ENCODE peak calls at places on chromosomes 3 and 15, in eight cellular contexts. G, B, S, O, M, E, Y and V are unnamed samples.
A peak's percentile ranks its signal among the peaks of the same experiment; 100 is the strongest.

GRCh38 chr3:58000713-58001467 is 7.3 kb upstream of the FLNB start:
- DNase-seq in E (no peak), G (no peak), S (no peak), O (no peak), Y (no peak), B (no peak), M (peak; percentile 89), V (no peak)

GRCh38 chr15:100092034-100092433 is 249.7 kb downstream of the ADAMTS17 start:
- DNase-seq in M (no peak), E (no peak), O (no peak), G (peak; percentile 3), S (no peak), B (no peak), Y (no peak), V (no peak)

GRCh38 chr15:66963084-66963483 is 102.3 kb upstream of the SMAD3 start:
- DNase-seq in G (no peak), Y (no peak), O (no peak), B (no peak), S (no peak), M (no peak), E (no peak), V (peak; percentile 21)

GRCh38 chr3:160774172-160774571 is 18.1 kb downstream of the PPM1L start:
- DNase-seq in S (no peak), B (no peak), M (no peak), O (no peak), Y (no peak), E (no peak), G (no peak), V (peak; percentile 32)

GRCh38 chr15:57415559-57415958 is 39.3 kb downstream of the CGNL1 start:
- DNase-seq in M (no peak), O (no peak), Y (no peak), S (no peak), G (no peak), E (no peak), B (peak; percentile 13), V (no peak)

GRCh38 chr3:45547764-45548683 is 46.5 kb upstream of the LIMD1 start:
- DNase-seq in S (no peak), O (no peak), E (no peak), Y (no peak), G (no peak), B (no peak), M (no peak), V (no peak)

GRCh38 chr3:156211583-156211982 is 91.2 kb downstream of the KCNAB1 start:
- DNase-seq in E (no peak), M (peak; percentile 74), G (no peak), S (no peak), B (no peak), O (no peak), Y (no peak), V (no peak)

GRCh38 chr15:40357723-40358491 is at the start of gene DISP2:
- DNase-seq in B (peak; percentile 98), S (no peak), O (peak; percentile 91), Y (peak; percentile 90), G (peak; percentile 86), M (peak; percentile 84), E (peak; percentile 87), V (peak; percentile 100)

GRCh38 chr15:88661766-88662556 is 23.1 kb downstream of the ISG20 start:
- DNase-seq in S (no peak), O (no peak), Y (no peak), B (no peak), E (no peak), M (no peak), G (peak; percentile 10), V (no peak)

GRCh38 chr15:50107591-50108408 is 11.2 kb downstream of the ATP8B4 start:
- DNase-seq in O (peak; percentile 72), S (no peak), Y (no peak), E (no peak), M (no peak), B (no peak), G (no peak), V (no peak)

GRCh38 chr3:146454796-146455195 is 14.6 kb downstream of the PLSCR2 start:
- DNase-seq in E (no peak), O (no peak), Y (no peak), G (no peak), M (no peak), S (no peak), B (no peak), V (no peak)

GRCh38 chr3:49163609-49164008 is 2.5 kb downstream of the CCDC71 start:
- DNase-seq in S (no peak), G (no peak), E (no peak), B (no peak), O (no peak), Y (no peak), M (no peak), V (peak; percentile 65)

GRCh38 chr3:49158792-49159191 is 7.3 kb downstream of the CCDC71 start:
- DNase-seq in B (no peak), Y (no peak), G (no peak), E (no peak), O (no peak), S (no peak), M (no peak), V (peak; percentile 49)

GRCh38 chr3:49161197-49161596 is 4.9 kb downstream of the CCDC71 start:
- DNase-seq in E (no peak), M (no peak), S (no peak), G (no peak), O (no peak), B (no peak), Y (no peak), V (peak; percentile 60)

GRCh38 chr3:49162751-49163419 is 3.2 kb downstream of the CCDC71 start:
- DNase-seq in E (no peak), O (no peak), S (no peak), M (no peak), B (no peak), G (no peak), Y (no peak), V (peak; percentile 36)

GRCh38 chr3:49161808-49162530 is 4.2 kb downstream of the CCDC71 start:
- DNase-seq in B (no peak), G (no peak), E (no peak), S (no peak), O (no peak), Y (no peak), M (no peak), V (peak; percentile 56)
- H3K4me1 ChIP-seq in B (peaks cover 4% of the 10 kb centered on the region), G (peaks cover 13% of the 10 kb centered on the region), E (peaks cover 2% of the 10 kb centered on the region), S (no peaks in the 10 kb centered on the region), O (peaks cover 39% of the 10 kb centered on the region), Y (peaks cover 11% of the 10 kb centered on the region), M (peaks cover 16% of the 10 kb centered on the region), V (peaks cover 14% of the 10 kb centered on the region)

DNA sequence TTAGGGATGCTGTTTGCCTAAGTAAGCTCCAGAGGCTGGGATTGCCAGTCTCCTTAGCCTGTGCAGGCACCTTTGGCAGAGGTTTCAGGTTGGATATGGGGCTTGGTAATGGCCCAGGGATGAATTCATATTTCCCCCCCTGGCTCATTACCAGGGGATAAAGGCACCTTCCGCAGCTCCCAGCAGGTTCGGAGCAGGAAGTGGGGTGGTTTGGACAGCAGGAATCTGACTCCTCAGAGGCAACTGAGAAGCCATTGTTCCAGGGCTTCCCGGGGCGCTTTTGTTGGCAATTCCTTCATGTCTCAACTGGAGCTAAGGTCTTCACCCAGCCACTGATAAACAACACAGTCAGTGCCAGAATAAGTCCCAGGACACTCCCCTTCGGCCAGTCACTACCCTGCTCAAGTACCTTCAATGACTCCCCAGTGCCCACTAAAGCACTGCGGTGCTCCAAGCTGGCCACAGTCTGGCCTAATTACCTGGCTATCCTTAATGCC is 85.3 kb upstream of the SLC6A6 start:
- DNase-seq in B (peak; percentile 72), G (no peak), M (peak; percentile 41), S (no peak), O (no peak), E (no peak), Y (no peak), V (peak; percentile 30)
- H3K27me3 ChIP-seq in B (peaks cover 42% of the 10 kb centered on the region), G (no peaks in the 10 kb centered on the region), M (peaks cover 46% of the 10 kb centered on the region), S (no peaks in the 10 kb centered on the region), O (no peaks in the 10 kb centered on the region), E (no peaks in the 10 kb centered on the region), Y (no peaks in the 10 kb centered on the region), V (peaks cover 62% of the 10 kb centered on the region)

DNA sequence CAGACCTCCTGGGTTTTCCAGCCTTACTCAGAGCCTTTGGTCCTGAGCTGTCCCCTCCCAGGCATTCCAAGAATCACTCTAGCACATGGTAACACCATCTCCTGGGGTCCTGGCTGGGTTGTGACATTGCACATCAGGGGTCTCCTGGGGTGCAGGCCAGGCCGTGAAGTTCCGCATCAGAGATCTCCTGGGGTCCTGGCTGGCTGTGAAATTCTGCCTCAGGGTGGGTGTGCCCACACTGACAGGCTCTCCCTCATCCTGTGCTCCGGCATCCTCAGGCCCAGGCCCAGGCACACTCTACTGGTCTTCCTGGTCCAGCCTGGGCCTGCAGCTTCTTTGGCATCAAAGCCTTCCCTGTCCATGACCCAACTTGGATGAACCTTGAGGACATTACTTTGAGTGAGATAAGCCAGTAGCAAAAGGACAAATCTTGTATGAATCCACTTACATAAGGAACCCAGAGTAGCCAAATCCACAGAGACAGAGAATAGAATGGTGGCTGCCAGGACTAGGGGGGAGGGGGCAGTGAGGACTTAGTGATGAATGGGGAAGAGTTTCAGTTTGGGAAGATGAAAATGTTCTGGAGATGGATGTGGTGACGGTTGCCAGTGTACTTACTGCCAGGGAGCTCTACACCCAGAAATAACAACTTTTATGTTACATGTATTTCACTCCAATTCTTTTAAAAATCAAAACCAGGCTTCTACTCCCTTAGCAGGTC is 49.1 kb upstream of the KLF13 start:
- DNase-seq in M (no peak), O (no peak), Y (no peak), G (no peak), B (no peak), E (no peak), S (no peak), V (peak; percentile 46)
- H3K4me1 ChIP-seq in M (no peaks in the 10 kb centered on the region), O (peaks cover 10% of the 10 kb centered on the region), Y (peaks cover 9% of the 10 kb centered on the region), G (peaks cover 6% of the 10 kb centered on the region), B (peaks cover 6% of the 10 kb centered on the region), E (no peaks in the 10 kb centered on the region), S (peaks cover 19% of the 10 kb centered on the region), V (peaks cover 7% of the 10 kb centered on the region)

GRCh38 chr3:53493997-53494791 is at the start of gene CACNA1D:
- DNase-seq in Y (no peak), M (no peak), B (peak; percentile 93), S (no peak), O (peak; percentile 74), G (peak; percentile 47), E (peak; percentile 64), V (peak; percentile 88)

GRCh38 chr3:53490131-53490474 is 4.3 kb upstream of the CACNA1D start:
- DNase-seq in O (no peak), S (no peak), E (no peak), B (no peak), M (no peak), G (no peak), Y (no peak), V (no peak)

GRCh38 chr3:53493618-53493996 is 804 bp upstream of the CACNA1D start:
- DNase-seq in Y (no peak), B (no peak), O (no peak), S (no peak), E (no peak), M (no peak), G (no peak), V (no peak)

GRCh38 chr3:53489401-53490130 is 4.8 kb upstream of the CACNA1D start:
- DNase-seq in Y (no peak), M (no peak), O (no peak), S (no peak), E (no peak), G (no peak), B (no peak), V (no peak)

DNA sequence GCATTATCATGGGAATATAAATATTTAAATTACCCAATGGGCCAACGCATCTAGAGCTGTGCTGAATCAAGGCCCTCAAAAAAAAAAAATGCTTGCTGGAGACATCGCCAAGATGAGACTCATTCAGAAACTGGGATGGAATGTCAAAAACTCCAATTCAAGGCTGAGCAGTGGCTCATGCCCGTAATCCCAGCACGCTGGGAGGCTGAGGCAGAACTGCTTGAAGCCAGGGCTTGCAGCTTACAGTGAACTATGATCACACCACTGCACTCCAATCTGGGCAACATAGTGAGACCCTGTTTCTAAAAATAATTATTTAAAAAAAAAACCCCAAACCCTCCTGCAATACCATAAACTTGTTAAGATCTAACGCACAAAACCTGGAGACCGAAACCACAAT is 3.1 kb upstream of the CACNA1D start:
- DNase-seq in B (no peak), G (no peak), E (no peak), S (no peak), M (no peak), Y (no peak), O (no peak), V (no peak)
- H3K27me3 ChIP-seq in B (peaks cover 42% of the 10 kb centered on the region), G (no peaks in the 10 kb centered on the region), E (peaks cover 19% of the 10 kb centered on the region), S (no peaks in the 10 kb centered on the region), M (peaks cover 71% of the 10 kb centered on the region), Y (peaks cover 35% of the 10 kb centered on the region), O (peaks cover 15% of the 10 kb centered on the region), V (peaks cover 33% of the 10 kb centered on the region)